ENCODE peak calls at places on chromosome 17, in eight cellular contexts. One of them, this sample, is unnamed.

GRCh38 chr17:7046127-7046724 is 2.3 kb upstream of the SLC16A11 start:
- DNase-seq in GM12865: no peak
- DNase-seq in upper lobe of right lung: peak
- DNase-seq in choroid plexus epithelial cell: peak
- DNase-seq in breast epithelium: peak
- DNase-seq in cardiac fibroblast: no peak
- DNase-seq in transverse colon: peak
- DNase-seq in CD8-positive, alpha-beta T cell: peak
- DNase-seq in this sample: no peak

GRCh38 chr17:37772982-37773381 is 28.1 kb upstream of the HNF1B start:
- DNase-seq in cardiac fibroblast: no peak
- DNase-seq in breast epithelium: no peak
- DNase-seq in upper lobe of right lung: no peak
- DNase-seq in CD8-positive, alpha-beta T cell: no peak
- DNase-seq in GM12865: no peak
- DNase-seq in choroid plexus epithelial cell: no peak
- DNase-seq in transverse colon: no peak
- DNase-seq in this sample: no peak

GRCh38 chr17:59761385-59762021 is 54.0 kb downstream of the VMP1 start:
- DNase-seq in breast epithelium: no peak
- DNase-seq in CD8-positive, alpha-beta T cell: no peak
- DNase-seq in choroid plexus epithelial cell: peak
- DNase-seq in upper lobe of right lung: no peak
- DNase-seq in cardiac fibroblast: peak
- DNase-seq in transverse colon: no peak
- DNase-seq in GM12865: no peak
- DNase-seq in this sample: no peak

GRCh38 chr17:46035112-46035818 is 36.2 kb downstream of the STH start:
- DNase-seq in breast epithelium: no peak
- DNase-seq in choroid plexus epithelial cell: peak
- DNase-seq in transverse colon: no peak
- DNase-seq in upper lobe of right lung: no peak
- DNase-seq in CD8-positive, alpha-beta T cell: no peak
- DNase-seq in GM12865: peak
- DNase-seq in cardiac fibroblast: no peak
- DNase-seq in this sample: no peak

GRCh38 chr17:48960834-48961515 is 7.4 kb downstream of the GIP start:
- DNase-seq in cardiac fibroblast: no peak
- DNase-seq in transverse colon: no peak
- DNase-seq in upper lobe of right lung: no peak
- DNase-seq in breast epithelium: no peak
- DNase-seq in choroid plexus epithelial cell: peak
- DNase-seq in CD8-positive, alpha-beta T cell: no peak
- DNase-seq in GM12865: no peak
- DNase-seq in this sample: no peak

GRCh38 chr17:38591759-38592241 is 14.0 kb downstream of the SRCIN1 start:
- DNase-seq in CD8-positive, alpha-beta T cell: no peak
- DNase-seq in choroid plexus epithelial cell: peak
- DNase-seq in upper lobe of right lung: no peak
- DNase-seq in GM12865: peak
- DNase-seq in transverse colon: no peak
- DNase-seq in breast epithelium: no peak
- DNase-seq in cardiac fibroblast: peak
- DNase-seq in this sample: no peak

GRCh38 chr17:49748223-49748622 is 15.7 kb downstream of the FAM117A start:
- DNase-seq in cardiac fibroblast: no peak
- DNase-seq in breast epithelium: no peak
- DNase-seq in choroid plexus epithelial cell: no peak
- DNase-seq in GM12865: no peak
- DNase-seq in upper lobe of right lung: no peak
- DNase-seq in transverse colon: no peak
- DNase-seq in CD8-positive, alpha-beta T cell: peak
- DNase-seq in this sample: no peak

GRCh38 chr17:36608280-36608679 is 6.9 kb downstream of the MRM1 start:
- DNase-seq in upper lobe of right lung: no peak
- DNase-seq in cardiac fibroblast: no peak
- DNase-seq in transverse colon: no peak
- DNase-seq in GM12865: no peak
- DNase-seq in choroid plexus epithelial cell: no peak
- DNase-seq in breast epithelium: no peak
- DNase-seq in CD8-positive, alpha-beta T cell: no peak
- DNase-seq in this sample: no peak

GRCh38 chr17:36131436-36131835 is 27.8 kb downstream of the CCL4 start:
- DNase-seq in cardiac fibroblast: no peak
- DNase-seq in GM12865: no peak
- DNase-seq in breast epithelium: no peak
- DNase-seq in transverse colon: no peak
- DNase-seq in CD8-positive, alpha-beta T cell: no peak
- DNase-seq in upper lobe of right lung: no peak
- DNase-seq in choroid plexus epithelial cell: no peak
- DNase-seq in this sample: no peak

GRCh38 chr17:78767806-78768205 is 14.3 kb downstream of the CYTH1 start:
- DNase-seq in choroid plexus epithelial cell: peak
- DNase-seq in upper lobe of right lung: no peak
- DNase-seq in transverse colon: no peak
- DNase-seq in cardiac fibroblast: no peak
- DNase-seq in GM12865: no peak
- DNase-seq in breast epithelium: no peak
- DNase-seq in CD8-positive, alpha-beta T cell: no peak
- DNase-seq in this sample: no peak

GRCh38 chr17:78771758-78772382 is 10.2 kb downstream of the CYTH1 start:
- DNase-seq in choroid plexus epithelial cell: no peak
- DNase-seq in cardiac fibroblast: no peak
- DNase-seq in breast epithelium: no peak
- DNase-seq in CD8-positive, alpha-beta T cell: no peak
- DNase-seq in upper lobe of right lung: no peak
- DNase-seq in transverse colon: no peak
- DNase-seq in GM12865: peak
- DNase-seq in this sample: no peak

GRCh38 chr17:78766225-78766624 is 15.8 kb downstream of the CYTH1 start:
- DNase-seq in transverse colon: no peak
- DNase-seq in cardiac fibroblast: no peak
- DNase-seq in choroid plexus epithelial cell: no peak
- DNase-seq in breast epithelium: no peak
- DNase-seq in GM12865: no peak
- DNase-seq in CD8-positive, alpha-beta T cell: no peak
- DNase-seq in upper lobe of right lung: no peak
- DNase-seq in this sample: no peak

GRCh38 chr17:78766743-78767294 is 15.3 kb downstream of the CYTH1 start:
- DNase-seq in cardiac fibroblast: no peak
- DNase-seq in breast epithelium: no peak
- DNase-seq in upper lobe of right lung: no peak
- DNase-seq in CD8-positive, alpha-beta T cell: no peak
- DNase-seq in transverse colon: no peak
- DNase-seq in choroid plexus epithelial cell: no peak
- DNase-seq in GM12865: peak
- DNase-seq in this sample: no peak

GRCh38 chr17:78769200-78769773 is 12.8 kb downstream of the CYTH1 start:
- DNase-seq in breast epithelium: no peak
- DNase-seq in GM12865: peak
- DNase-seq in CD8-positive, alpha-beta T cell: no peak
- DNase-seq in upper lobe of right lung: no peak
- DNase-seq in transverse colon: no peak
- DNase-seq in cardiac fibroblast: no peak
- DNase-seq in choroid plexus epithelial cell: no peak
- DNase-seq in this sample: no peak
- TF ChIP-seq CTCF in breast epithelium: no peak
- TF ChIP-seq CTCF in GM12865: peak
- TF ChIP-seq CTCF in CD8-positive, alpha-beta T cell: peak
- TF ChIP-seq CTCF in upper lobe of right lung: peak
- TF ChIP-seq CTCF in transverse colon: no peak
- TF ChIP-seq CTCF in cardiac fibroblast: no peak
- TF ChIP-seq CTCF in choroid plexus epithelial cell: peak
- TF ChIP-seq CTCF in this sample: no peak

GRCh38 chr17:9771465-9771864 is 19.9 kb downstream of the DHRS7C start:
- DNase-seq in GM12865: no peak
- DNase-seq in breast epithelium: no peak
- DNase-seq in upper lobe of right lung: no peak
- DNase-seq in cardiac fibroblast: no peak
- DNase-seq in CD8-positive, alpha-beta T cell: no peak
- DNase-seq in choroid plexus epithelial cell: no peak
- DNase-seq in transverse colon: no peak
- DNase-seq in this sample: no peak

GRCh38 chr17:9766970-9767369 is 24.4 kb downstream of the DHRS7C start:
- DNase-seq in upper lobe of right lung: no peak
- DNase-seq in transverse colon: no peak
- DNase-seq in cardiac fibroblast: no peak
- DNase-seq in CD8-positive, alpha-beta T cell: no peak
- DNase-seq in GM12865: no peak
- DNase-seq in breast epithelium: no peak
- DNase-seq in choroid plexus epithelial cell: no peak
- DNase-seq in this sample: no peak

GRCh38 chr17:9767432-9767991 is 23.9 kb downstream of the DHRS7C start:
- DNase-seq in transverse colon: no peak
- DNase-seq in CD8-positive, alpha-beta T cell: no peak
- DNase-seq in upper lobe of right lung: no peak
- DNase-seq in GM12865: no peak
- DNase-seq in choroid plexus epithelial cell: no peak
- DNase-seq in breast epithelium: no peak
- DNase-seq in cardiac fibroblast: no peak
- DNase-seq in this sample: no peak

GRCh38 chr17:9769036-9769695 is 22.2 kb downstream of the DHRS7C start:
- DNase-seq in upper lobe of right lung: no peak
- DNase-seq in transverse colon: no peak
- DNase-seq in cardiac fibroblast: no peak
- DNase-seq in CD8-positive, alpha-beta T cell: no peak
- DNase-seq in GM12865: no peak
- DNase-seq in breast epithelium: no peak
- DNase-seq in choroid plexus epithelial cell: no peak
- DNase-seq in this sample: no peak

GRCh38 chr17:9768381-9768934 is 22.9 kb downstream of the DHRS7C start:
- DNase-seq in transverse colon: no peak
- DNase-seq in GM12865: peak
- DNase-seq in choroid plexus epithelial cell: peak
- DNase-seq in upper lobe of right lung: no peak
- DNase-seq in cardiac fibroblast: peak
- DNase-seq in CD8-positive, alpha-beta T cell: no peak
- DNase-seq in breast epithelium: no peak
- DNase-seq in this sample: no peak
- TF ChIP-seq CTCF in transverse colon: peak
- TF ChIP-seq CTCF in GM12865: peak
- TF ChIP-seq CTCF in choroid plexus epithelial cell: peak
- TF ChIP-seq CTCF in upper lobe of right lung: peak
- TF ChIP-seq CTCF in cardiac fibroblast: no peak
- TF ChIP-seq CTCF in CD8-positive, alpha-beta T cell: peak
- TF ChIP-seq CTCF in breast epithelium: peak
- TF ChIP-seq CTCF in this sample: no peak

GRCh38 chr17:28743243-28744103 is at the start of gene TRAF4:
- DNase-seq in choroid plexus epithelial cell: peak
- DNase-seq in CD8-positive, alpha-beta T cell: peak
- DNase-seq in transverse colon: peak
- DNase-seq in breast epithelium: peak
- DNase-seq in upper lobe of right lung: peak
- DNase-seq in GM12865: peak
- DNase-seq in cardiac fibroblast: peak
- DNase-seq in this sample: peak
- TF ChIP-seq CTCF in choroid plexus epithelial cell: no peak
- TF ChIP-seq CTCF in CD8-positive, alpha-beta T cell: no peak
- TF ChIP-seq CTCF in transverse colon: no peak
- TF ChIP-seq CTCF in breast epithelium: no peak
- TF ChIP-seq CTCF in upper lobe of right lung: no peak
- TF ChIP-seq CTCF in GM12865: no peak
- TF ChIP-seq CTCF in cardiac fibroblast: peak
- TF ChIP-seq CTCF in this sample: no peak

GRCh38 chr17:39863918-39864746 is at the start of gene IKZF3:
- DNase-seq in CD8-positive, alpha-beta T cell: peak
- DNase-seq in upper lobe of right lung: peak
- DNase-seq in choroid plexus epithelial cell: peak
- DNase-seq in breast epithelium: peak
- DNase-seq in cardiac fibroblast: peak
- DNase-seq in GM12865: peak
- DNase-seq in transverse colon: peak
- DNase-seq in this sample: peak
- TF ChIP-seq CTCF in CD8-positive, alpha-beta T cell: peak
- TF ChIP-seq CTCF in upper lobe of right lung: peak
- TF ChIP-seq CTCF in choroid plexus epithelial cell: no peak
- TF ChIP-seq CTCF in breast epithelium: no peak
- TF ChIP-seq CTCF in cardiac fibroblast: no peak
- TF ChIP-seq CTCF in GM12865: peak
- TF ChIP-seq CTCF in transverse colon: no peak
- TF ChIP-seq CTCF in this sample: no peak